ENCODE peak calls at places on chromosomes 7 and 10, in ten cellular contexts. X, V, W, D, N, B, R, Z, K and H are unnamed samples.

GRCh38 chr10:2619927-2620326 is 447.4 kb upstream of the PFKP start:
- DNase-seq in X (no peak), V (no peak), W (no peak), D (no peak), N (no peak), B (no peak), R (no peak), Z (no peak), K (no peak), H (peak; percentile 26)

GRCh38 chr10:56763090-56763489 is 402.0 kb upstream of the ZWINT start:
- DNase-seq in X (no peak), V (no peak), W (no peak), D (peak; percentile 46), N (peak; percentile 32), B (no peak), R (no peak), Z (no peak), K (no peak), H (no peak)

GRCh38 chr10:8618834-8619233 is 564.3 kb downstream of the GATA3 start:
- DNase-seq in X (no peak), V (no peak), W (no peak), D (no peak), N (no peak), B (no peak), R (no peak), Z (no peak), K (no peak), H (no peak)

GRCh38 chr10:14692344-14693199 is 82.1 kb downstream of the FAM107B start:
- DNase-seq in X (peak; percentile 15), V (no peak), W (no peak), D (no peak), N (no peak), B (no peak), R (no peak), Z (no peak), K (peak; percentile 24), H (no peak)

GRCh38 chr10:63343476-63343875 is 122.3 kb downstream of the JMJD1C start:
- DNase-seq in X (no peak), V (no peak), W (no peak), D (no peak), N (no peak), B (no peak), R (no peak), Z (no peak), K (no peak), H (no peak)

GRCh38 chr7:116236020-116236630 is 25.8 kb downstream of the TES start:
- DNase-seq in X (no peak), V (peak; percentile 54), W (peak; percentile 25), D (peak; percentile 32), N (no peak), B (peak; percentile 73), R (peak; percentile 56), Z (peak; percentile 51), K (peak; percentile 48), H (peak; percentile 68)

GRCh38 chr10:91251430-91252056 is 31.1 kb downstream of the PCGF5 start:
- DNase-seq in X (peak; percentile 54), V (peak; percentile 52), W (peak; percentile 16), D (no peak), N (no peak), B (peak; percentile 65), R (peak; percentile 39), Z (peak; percentile 10), K (peak; percentile 52), H (peak; percentile 69)

GRCh38 chr10:82463165-82463564 is 588.2 kb downstream of the NRG3 start:
- DNase-seq in X (no peak), V (no peak), W (no peak), D (no peak), N (no peak), B (no peak), R (no peak), Z (no peak), K (no peak), H (no peak)

GRCh38 chr7:48274662-48275061 is 103.4 kb downstream of the ABCA13 start:
- DNase-seq in X (no peak), V (no peak), W (no peak), D (no peak), N (no peak), B (peak; percentile 55), R (no peak), Z (no peak), K (no peak), H (peak; percentile 10)

GRCh38 chr7:68748934-68749695 is 849.2 kb upstream of the AUTS2 start:
- DNase-seq in X (no peak), V (no peak), W (no peak), D (no peak), N (no peak), B (no peak), R (no peak), Z (no peak), K (no peak), H (no peak)

GRCh38 chr10:117631276-117632151 is 89.0 kb downstream of the EMX2 start:
- DNase-seq in X (no peak), V (no peak), W (no peak), D (no peak), N (peak; percentile 85), B (no peak), R (no peak), Z (no peak), K (no peak), H (no peak)

GRCh38 chr7:2688409-2689342 is 674 bp downstream of the AMZ1 start:
- DNase-seq in X (no peak), V (no peak), W (no peak), D (peak; percentile 92), N (no peak), B (no peak), R (no peak), Z (no peak), K (no peak), H (no peak)

GRCh38 chr7:93147358-93147757 is 827 bp downstream of the SAMD9L start:
- DNase-seq in X (no peak), V (peak; percentile 25), W (peak; percentile 11), D (no peak), N (no peak), B (peak; percentile 64), R (peak; percentile 17), Z (peak; percentile 8), K (peak; percentile 47), H (peak; percentile 57)

GRCh38 chr7:85018498-85018897 is 168.4 kb downstream of the SEMA3D start:
- DNase-seq in X (no peak), V (no peak), W (no peak), D (no peak), N (no peak), B (peak; percentile 69), R (no peak), Z (no peak), K (no peak), H (peak; percentile 62)

GRCh38 chr7:54330216-54330800 is 211.9 kb upstream of the VSTM2A start:
- DNase-seq in X (no peak), V (no peak), W (no peak), D (no peak), N (no peak), B (no peak), R (no peak), Z (peak; percentile 28), K (no peak), H (no peak)

GRCh38 chr10:119337223-119337622 is 129.9 kb downstream of the GRK5 start:
- DNase-seq in X (no peak), V (no peak), W (no peak), D (peak; percentile 34), N (no peak), B (no peak), R (no peak), Z (no peak), K (no peak), H (peak; percentile 29)

GRCh38 chr7:151808296-151809155 is 68.4 kb downstream of the PRKAG2 start:
- DNase-seq in X (no peak), V (no peak), W (no peak), D (no peak), N (peak; percentile 45), B (no peak), R (no peak), Z (no peak), K (no peak), H (no peak)

GRCh38 chr10:16987129-16987670 is 142.4 kb downstream of the CUBN start:
- DNase-seq in X (no peak), V (no peak), W (no peak), D (peak; percentile 73), N (no peak), B (peak; percentile 78), R (no peak), Z (no peak), K (no peak), H (peak; percentile 81)

GRCh38 chr10:126705951-126706565 is 35.6 kb upstream of the C10orf90 start:
- DNase-seq in X (no peak), V (no peak), W (no peak), D (no peak), N (no peak), B (no peak), R (no peak), Z (no peak), K (no peak), H (no peak)

GRCh38 chr10:86170255-86171153 is 196.1 kb downstream of the GRID1 start:
- DNase-seq in X (no peak), V (no peak), W (no peak), D (no peak), N (no peak), B (no peak), R (no peak), Z (no peak), K (no peak), H (no peak)

GRCh38 chr7:45032421-45032820 is 32.4 kb downstream of the CCM2 start:
- DNase-seq in X (no peak), V (no peak), W (no peak), D (no peak), N (no peak), B (no peak), R (no peak), Z (no peak), K (no peak), H (no peak)

GRCh38 chr7:4144801-4145470 is 537.2 kb upstream of the FOXK1 start:
- DNase-seq in X (no peak), V (no peak), W (no peak), D (no peak), N (peak; percentile 58), B (peak; percentile 22), R (no peak), Z (no peak), K (peak; percentile 21), H (peak; percentile 18)

GRCh38 chr7:1248459-1249131 is 15.9 kb downstream of the UNCX start:
- DNase-seq in X (no peak), V (no peak), W (no peak), D (no peak), N (no peak), B (no peak), R (no peak), Z (no peak), K (no peak), H (no peak)

GRCh38 chr10:4270116-4270515 is 485.1 kb upstream of the KLF6 start:
- DNase-seq in X (no peak), V (no peak), W (no peak), D (no peak), N (no peak), B (peak; percentile 89), R (no peak), Z (no peak), K (no peak), H (peak; percentile 81)

GRCh38 chr10:122388287-122388997 is 13.9 kb downstream of the PLEKHA1 start:
- DNase-seq in X (no peak), V (no peak), W (no peak), D (no peak), N (no peak), B (no peak), R (no peak), Z (no peak), K (no peak), H (no peak)

GRCh38 chr10:767211-767610 is 77.7 kb upstream of the DIP2C start:
- DNase-seq in X (no peak), V (no peak), W (no peak), D (no peak), N (no peak), B (no peak), R (no peak), Z (no peak), K (no peak), H (no peak)

GRCh38 chr7:135761751-135762488 is 13.3 kb upstream of the FAM180A start:
- DNase-seq in X (no peak), V (no peak), W (no peak), D (peak; percentile 84), N (no peak), B (peak; percentile 36), R (no peak), Z (no peak), K (no peak), H (peak; percentile 69)

GRCh38 chr10:113539789-113540188 is 13.1 kb upstream of the HABP2 start:
- DNase-seq in X (no peak), V (no peak), W (no peak), D (peak; percentile 91), N (no peak), B (peak; percentile 18), R (no peak), Z (no peak), K (no peak), H (peak; percentile 32)